ENCODE peak calls at places on chromosomes 6 and 20, in nine cellular contexts. One of them, this sample, is unnamed.

GRCh38 chr6:146047356-146047755 is 18.5 kb downstream of the GRM1 start:
- DNase-seq in Ammon's horn: peak
- DNase-seq in type B pancreatic cell: no peak
- DNase-seq in amygdala: no peak
- DNase-seq in effector CD4-positive, alpha-beta T cell: no peak
- DNase-seq in T-helper 17 cell: no peak
- DNase-seq in Kasumi-1: no peak
- DNase-seq in CD8-positive, alpha-beta T cell: no peak
- DNase-seq in body of pancreas: no peak
- DNase-seq in this sample: no peak

GRCh38 chr6:22829070-22829469 is 259.7 kb downstream of the HDGFL1 start:
- DNase-seq in Ammon's horn: no peak
- DNase-seq in type B pancreatic cell: no peak
- DNase-seq in amygdala: no peak
- DNase-seq in effector CD4-positive, alpha-beta T cell: no peak
- DNase-seq in T-helper 17 cell: no peak
- DNase-seq in Kasumi-1: no peak
- DNase-seq in CD8-positive, alpha-beta T cell: no peak
- DNase-seq in body of pancreas: no peak
- DNase-seq in this sample: no peak

GRCh38 chr6:136123464-136123863 is 126.6 kb downstream of the MTFR2 start:
- DNase-seq in Ammon's horn: no peak
- DNase-seq in type B pancreatic cell: no peak
- DNase-seq in amygdala: no peak
- DNase-seq in effector CD4-positive, alpha-beta T cell: no peak
- DNase-seq in T-helper 17 cell: no peak
- DNase-seq in Kasumi-1: no peak
- DNase-seq in CD8-positive, alpha-beta T cell: no peak
- DNase-seq in body of pancreas: no peak
- DNase-seq in this sample: no peak

GRCh38 chr6:145705561-145705960 is 29.8 kb downstream of the EPM2A start:
- DNase-seq in Ammon's horn: no peak
- DNase-seq in type B pancreatic cell: no peak
- DNase-seq in amygdala: no peak
- DNase-seq in effector CD4-positive, alpha-beta T cell: no peak
- DNase-seq in T-helper 17 cell: no peak
- DNase-seq in Kasumi-1: peak
- DNase-seq in CD8-positive, alpha-beta T cell: no peak
- DNase-seq in body of pancreas: no peak
- DNase-seq in this sample: no peak

GRCh38 chr6:163886394-163886793 is 471.9 kb downstream of the QKI start:
- DNase-seq in Ammon's horn: no peak
- DNase-seq in type B pancreatic cell: no peak
- DNase-seq in amygdala: no peak
- DNase-seq in effector CD4-positive, alpha-beta T cell: no peak
- DNase-seq in T-helper 17 cell: no peak
- DNase-seq in Kasumi-1: no peak
- DNase-seq in CD8-positive, alpha-beta T cell: no peak
- DNase-seq in body of pancreas: no peak
- DNase-seq in this sample: no peak

GRCh38 chr6:125149256-125150144 is 4.1 kb upstream of the TPD52L1 start:
- DNase-seq in Ammon's horn: no peak
- DNase-seq in type B pancreatic cell: no peak
- DNase-seq in amygdala: no peak
- DNase-seq in effector CD4-positive, alpha-beta T cell: no peak
- DNase-seq in T-helper 17 cell: no peak
- DNase-seq in Kasumi-1: no peak
- DNase-seq in CD8-positive, alpha-beta T cell: no peak
- DNase-seq in body of pancreas: no peak
- DNase-seq in this sample: no peak

GRCh38 chr6:96156425-96156824 is 140.7 kb downstream of the FUT9 start:
- DNase-seq in Ammon's horn: no peak
- DNase-seq in type B pancreatic cell: no peak
- DNase-seq in amygdala: no peak
- DNase-seq in effector CD4-positive, alpha-beta T cell: no peak
- DNase-seq in T-helper 17 cell: no peak
- DNase-seq in Kasumi-1: no peak
- DNase-seq in CD8-positive, alpha-beta T cell: no peak
- DNase-seq in body of pancreas: no peak
- DNase-seq in this sample: no peak

GRCh38 chr20:3805594-3806264 is 9.6 kb downstream of the CDC25B start:
- DNase-seq in Ammon's horn: no peak
- DNase-seq in type B pancreatic cell: no peak
- DNase-seq in amygdala: no peak
- DNase-seq in effector CD4-positive, alpha-beta T cell: no peak
- DNase-seq in T-helper 17 cell: no peak
- DNase-seq in Kasumi-1: no peak
- DNase-seq in CD8-positive, alpha-beta T cell: no peak
- DNase-seq in body of pancreas: no peak
- DNase-seq in this sample: peak

GRCh38 chr6:108945686-108946158 is 97.5 kb downstream of the ARMC2 start:
- DNase-seq in Ammon's horn: peak
- DNase-seq in type B pancreatic cell: no peak
- DNase-seq in amygdala: peak
- DNase-seq in effector CD4-positive, alpha-beta T cell: no peak
- DNase-seq in T-helper 17 cell: no peak
- DNase-seq in Kasumi-1: no peak
- DNase-seq in CD8-positive, alpha-beta T cell: no peak
- DNase-seq in body of pancreas: peak
- DNase-seq in this sample: peak

GRCh38 chr6:41599836-41600445 is 38.3 kb upstream of the MDFI start:
- DNase-seq in Ammon's horn: no peak
- DNase-seq in type B pancreatic cell: no peak
- DNase-seq in amygdala: no peak
- DNase-seq in effector CD4-positive, alpha-beta T cell: no peak
- DNase-seq in T-helper 17 cell: no peak
- DNase-seq in Kasumi-1: no peak
- DNase-seq in CD8-positive, alpha-beta T cell: no peak
- DNase-seq in body of pancreas: no peak
- DNase-seq in this sample: no peak

GRCh38 chr6:162467679-162468078 is 259.9 kb downstream of the PRKN start:
- DNase-seq in Ammon's horn: no peak
- DNase-seq in type B pancreatic cell: no peak
- DNase-seq in amygdala: no peak
- DNase-seq in effector CD4-positive, alpha-beta T cell: no peak
- DNase-seq in T-helper 17 cell: no peak
- DNase-seq in Kasumi-1: no peak
- DNase-seq in CD8-positive, alpha-beta T cell: no peak
- DNase-seq in body of pancreas: no peak
- DNase-seq in this sample: no peak

GRCh38 chr20:16115891-16116577 is 457.2 kb downstream of the KIF16B start:
- DNase-seq in Ammon's horn: peak
- DNase-seq in type B pancreatic cell: no peak
- DNase-seq in amygdala: no peak
- DNase-seq in effector CD4-positive, alpha-beta T cell: no peak
- DNase-seq in T-helper 17 cell: no peak
- DNase-seq in Kasumi-1: no peak
- DNase-seq in CD8-positive, alpha-beta T cell: no peak
- DNase-seq in body of pancreas: no peak
- DNase-seq in this sample: no peak

GRCh38 chr20:62501801-62502495 is 26.2 kb upstream of the GATA5 start:
- DNase-seq in Ammon's horn: no peak
- DNase-seq in type B pancreatic cell: no peak
- DNase-seq in amygdala: no peak
- DNase-seq in effector CD4-positive, alpha-beta T cell: peak
- DNase-seq in T-helper 17 cell: peak
- DNase-seq in Kasumi-1: no peak
- DNase-seq in CD8-positive, alpha-beta T cell: peak
- DNase-seq in body of pancreas: no peak
- DNase-seq in this sample: no peak

GRCh38 chr6:149212202-149212601 is 105.3 kb upstream of the TAB2 start:
- DNase-seq in Ammon's horn: peak
- DNase-seq in type B pancreatic cell: no peak
- DNase-seq in amygdala: peak
- DNase-seq in effector CD4-positive, alpha-beta T cell: no peak
- DNase-seq in T-helper 17 cell: no peak
- DNase-seq in Kasumi-1: no peak
- DNase-seq in CD8-positive, alpha-beta T cell: no peak
- DNase-seq in body of pancreas: no peak
- DNase-seq in this sample: peak

GRCh38 chr20:24705486-24705885 is 236.1 kb downstream of the SYNDIG1 start:
- DNase-seq in Ammon's horn: no peak
- DNase-seq in type B pancreatic cell: no peak
- DNase-seq in amygdala: no peak
- DNase-seq in effector CD4-positive, alpha-beta T cell: no peak
- DNase-seq in T-helper 17 cell: no peak
- DNase-seq in Kasumi-1: no peak
- DNase-seq in CD8-positive, alpha-beta T cell: no peak
- DNase-seq in body of pancreas: no peak
- DNase-seq in this sample: no peak

GRCh38 chr6:94953867-94954631 is 623.3 kb upstream of the MANEA start:
- DNase-seq in Ammon's horn: peak
- DNase-seq in type B pancreatic cell: no peak
- DNase-seq in amygdala: no peak
- DNase-seq in effector CD4-positive, alpha-beta T cell: no peak
- DNase-seq in T-helper 17 cell: no peak
- DNase-seq in Kasumi-1: no peak
- DNase-seq in CD8-positive, alpha-beta T cell: no peak
- DNase-seq in body of pancreas: no peak
- DNase-seq in this sample: no peak

GRCh38 chr6:106872044-106872443 is 102.5 kb downstream of the CD24 start:
- DNase-seq in Ammon's horn: no peak
- DNase-seq in type B pancreatic cell: no peak
- DNase-seq in amygdala: no peak
- DNase-seq in effector CD4-positive, alpha-beta T cell: no peak
- DNase-seq in T-helper 17 cell: no peak
- DNase-seq in Kasumi-1: no peak
- DNase-seq in CD8-positive, alpha-beta T cell: no peak
- DNase-seq in body of pancreas: no peak
- DNase-seq in this sample: no peak

This sample was measured in midbrain.